ENCODE peak calls at places on chromosome 14, in six cellular contexts. X is HT1080, Y is GF-D8, O is nucleus accumbens, D is fibroblast of the conjunctiva, P is endodermal cell. F is an unnamed sample.

GRCh38 chr14:92437729-92438280 is 75.8 kb upstream of the RIN3 start:
- DNase-seq in X (no peak), Y (no peak), O (no peak), D (no peak), P (no peak), F (no peak)

GRCh38 chr14:34951286-34951685 is 31.5 kb upstream of the SRP54 start:
- DNase-seq in X (no peak), Y (no peak), O (no peak), D (no peak), P (no peak), F (no peak)

GRCh38 chr14:105388110-105388951 is 10.0 kb upstream of the TEX22 start:
- DNase-seq in X (no peak), Y (no peak), O (no peak), D (no peak), P (no peak), F (no peak)

GRCh38 chr14:99995700-99996356 is 69.4 kb upstream of the EVL start:
- DNase-seq in X (peak), Y (peak), O (peak), D (peak), P (peak), F (peak)

GRCh38 chr14:76050797-76051392 is 65.3 kb downstream of the IFT43 start:
- DNase-seq in X (peak), Y (no peak), O (peak), D (peak), P (peak), F (peak)

GRCh38 chr14:97456497-97456896 is 659.3 kb downstream of the VRK1 start:
- DNase-seq in X (no peak), Y (no peak), O (no peak), D (no peak), P (no peak), F (no peak)

GRCh38 chr14:68607081-68607851 is 185.6 kb downstream of the ZFP36L1 start:
- DNase-seq in X (no peak), Y (no peak), O (no peak), D (no peak), P (peak), F (no peak)

GRCh38 chr14:97713023-97713422 is 915.8 kb downstream of the VRK1 start:
- DNase-seq in X (peak), Y (no peak), O (no peak), D (no peak), P (no peak), F (no peak)

GRCh38 chr14:42023452-42023851 is 416.8 kb downstream of the LRFN5 start:
- DNase-seq in X (no peak), Y (no peak), O (no peak), D (no peak), P (no peak), F (no peak)

GRCh38 chr14:43399289-43399688 is 1107.8 kb downstream of the FSCB start:
- DNase-seq in X (no peak), Y (no peak), O (no peak), D (no peak), P (no peak), F (no peak)

GRCh38 chr14:31489680-31490079 is 1.8 kb upstream of the GPR33 start:
- DNase-seq in X (no peak), Y (peak), O (no peak), D (no peak), P (no peak), F (no peak)

GRCh38 chr14:78805586-78805985 is 635.4 kb downstream of the NRXN3 start:
- DNase-seq in X (no peak), Y (no peak), O (no peak), D (no peak), P (no peak), F (no peak)

GRCh38 chr14:50821471-50822464 is 9.2 kb downstream of the NIN start:
- DNase-seq in X (no peak), Y (peak), O (no peak), D (no peak), P (no peak), F (no peak)

GRCh38 chr14:32072701-32073100 is 4.4 kb upstream of the ARHGAP5 start:
- DNase-seq in X (no peak), Y (no peak), O (no peak), D (no peak), P (no peak), F (no peak)

GRCh38 chr14:96803958-96804357 is 6.8 kb downstream of the VRK1 start:
- DNase-seq in X (no peak), Y (no peak), O (no peak), D (no peak), P (no peak), F (no peak)

GRCh38 chr14:20690848-20691640 is 2.5 kb downstream of the ANG start:
- DNase-seq in X (peak), Y (peak), O (peak), D (peak), P (peak), F (peak)

GRCh38 chr14:77923131-77923933 is 123.4 kb downstream of the ADCK1 start:
- DNase-seq in X (no peak), Y (no peak), O (no peak), D (no peak), P (no peak), F (no peak)

GRCh38 chr14:92287987-92288386 is 35.0 kb upstream of the SLC24A4 start:
- DNase-seq in X (no peak), Y (no peak), O (no peak), D (no peak), P (no peak), F (no peak)

GRCh38 chr14:91511014-91511466 is 930 bp upstream of the PPP4R3A start:
- DNase-seq in X (no peak), Y (no peak), O (no peak), D (no peak), P (no peak), F (no peak)

GRCh38 chr14:105197274-105197673 is 16.2 kb upstream of the NUDT14 start:
- DNase-seq in X (no peak), Y (no peak), O (no peak), D (peak), P (no peak), F (no peak)

GRCh38 chr14:94773017-94773681 is 3.2 kb upstream of the GSC start:
- DNase-seq in X (no peak), Y (no peak), O (no peak), D (no peak), P (peak), F (no peak)

GRCh38 chr14:69573841-69574265 is 818 bp downstream of the CCDC177 start:
- DNase-seq in X (no peak), Y (no peak), O (no peak), D (no peak), P (peak), F (no peak)

GRCh38 chr14:90549794-90550591 is 153.2 kb downstream of the CALM1 start:
- DNase-seq in X (no peak), Y (no peak), O (no peak), D (no peak), P (no peak), F (no peak)

GRCh38 chr14:89625208-89625987 is 208.4 kb upstream of the FOXN3 start:
- DNase-seq in X (no peak), Y (no peak), O (peak), D (no peak), P (peak), F (no peak)

GRCh38 chr14:76348898-76349297 is 27.0 kb upstream of the ESRRB start:
- DNase-seq in X (peak), Y (no peak), O (no peak), D (peak), P (peak), F (peak)

GRCh38 chr14:62696261-62696968 is 348.8 kb downstream of the KCNH5 start:
- DNase-seq in X (no peak), Y (no peak), O (no peak), D (no peak), P (peak), F (no peak)

GRCh38 chr14:24938593-24938992 is 111.4 kb downstream of the STXBP6 start:
- DNase-seq in X (no peak), Y (no peak), O (no peak), D (no peak), P (no peak), F (peak)

GRCh38 chr14:94305620-94306019 is 12.6 kb upstream of the SERPINA10 start:
- DNase-seq in X (no peak), Y (no peak), O (no peak), D (no peak), P (no peak), F (no peak)

GRCh38 chr14:105168979-105169507 is 467 bp upstream of the JAG2 start:
- DNase-seq in X (no peak), Y (no peak), O (no peak), D (no peak), P (peak), F (no peak)

GRCh38 chr14:67077914-67078313 is 111.3 kb upstream of the GARIN2 start:
- DNase-seq in X (no peak), Y (no peak), O (no peak), D (no peak), P (no peak), F (no peak)